ENCODE peak calls at places on chromosome 13, in four cellular contexts. P is endodermal cell, D is fibroblast of lung, A is stomach. L is an unnamed sample.

GRCh38 chr13:84439108-84439507 is 556.8 kb upstream of the SLITRK1 start:
- DNase-seq in A (no peak), D (peak; percentile 84), P (no peak), L (peak; percentile 17)

GRCh38 chr13:32246468-32246867 is 68.7 kb downstream of the ZAR1L start:
- DNase-seq in D (peak; percentile 67), P (peak; percentile 93), A (peak; percentile 68), L (peak; percentile 86)

GRCh38 chr13:20997301-20998061 is 63.9 kb downstream of the LATS2 start:
- DNase-seq in A (no peak), P (peak; percentile 51), D (peak; percentile 99), L (peak; percentile 97)

GRCh38 chr13:50421457-50422130 is 406.4 kb downstream of the KCNRG start:
- DNase-seq in P (no peak), A (no peak), D (peak; percentile 71), L (no peak)

GRCh38 chr13:114109646-114110045 is 22.8 kb downstream of the RASA3 start:
- DNase-seq in A (no peak), D (no peak), P (peak; percentile 53), L (peak; percentile 41)

GRCh38 chr13:114142640-114143490 is 10.4 kb upstream of the RASA3 start:
- DNase-seq in D (no peak), P (peak; percentile 64), A (peak; percentile 63), L (no peak)

GRCh38 chr13:76939215-76939614 is 9.1 kb upstream of the ACOD1 start:
- DNase-seq in A (no peak), D (peak; percentile 53), P (no peak), L (peak; percentile 32)

GRCh38 chr13:26749905-26750304 is 10.7 kb downstream of the GPR12 start:
- DNase-seq in A (no peak), D (no peak), P (no peak), L (no peak)

GRCh38 chr13:59562924-59563323 is 600.8 kb downstream of the DIAPH3 start:
- DNase-seq in D (no peak), A (no peak), P (no peak), L (no peak)

GRCh38 chr13:20336761-20337160 is 104.6 kb upstream of the GJB6 start:
- DNase-seq in D (no peak), P (peak; percentile 28), A (no peak), L (no peak)

GRCh38 chr13:37047032-37047431 is 12.5 kb downstream of the SUPT20H start:
- DNase-seq in P (no peak), D (no peak), A (no peak), L (no peak)

GRCh38 chr13:90800082-90800746 is 547.3 kb upstream of the MIR17HG start:
- DNase-seq in A (no peak), P (no peak), D (no peak), L (no peak)

GRCh38 chr13:82772802-82773201 is 1109.5 kb downstream of the SLITRK1 start:
- DNase-seq in P (no peak), A (no peak), D (peak; percentile 43), L (no peak)

GRCh38 chr13:40221460-40222201 is 444.8 kb downstream of the FOXO1 start:
- DNase-seq in D (peak; percentile 90), P (no peak), A (no peak), L (no peak)

GRCh38 chr13:91185294-91185863 is 162.1 kb upstream of the MIR17HG start:
- DNase-seq in P (no peak), A (no peak), D (peak; percentile 23), L (no peak)

GRCh38 chr13:114140131-114140908 is 7.9 kb upstream of the RASA3 start:
- DNase-seq in A (no peak), D (no peak), P (no peak), L (no peak)

GRCh38 chr13:52001120-52001731 is 10.0 kb downstream of the ATP7B start:
- DNase-seq in A (no peak), D (peak; percentile 39), P (peak; percentile 44), L (no peak)

GRCh38 chr13:74206061-74206561 is 71.9 kb upstream of the KLF12 start:
- DNase-seq in A (no peak), D (peak; percentile 96), P (no peak), L (no peak)

GRCh38 chr13:51000576-51001260 is 91.1 kb downstream of the RNASEH2B start:
- DNase-seq in A (no peak), D (peak; percentile 80), P (no peak), L (no peak)

GRCh38 chr13:40644838-40645620 is 21.4 kb downstream of the FOXO1 start:
- DNase-seq in P (peak; percentile 29), D (no peak), A (no peak), L (no peak)

GRCh38 chr13:45718992-45719391 is 16.9 kb downstream of the CBY2 start:
- DNase-seq in D (peak; percentile 44), A (no peak), P (no peak), L (peak; percentile 65)

GRCh38 chr13:79228972-79229371 is 177.1 kb downstream of the RBM26 start:
- DNase-seq in A (peak; percentile 32), D (no peak), P (no peak), L (no peak)

GRCh38 chr13:77042566-77043177 is 15.7 kb upstream of the FBXL3 start:
- DNase-seq in P (no peak), D (no peak), A (no peak), L (peak; percentile 14)

GRCh38 chr13:100398360-100398759 is 190.2 kb downstream of the GGACT start:
- DNase-seq in P (no peak), A (no peak), D (no peak), L (no peak)

GRCh38 chr13:52968074-52968700 is 60.4 kb upstream of the OLFM4 start:
- DNase-seq in D (peak; percentile 26), P (peak; percentile 97), A (peak; percentile 88), L (peak; percentile 85)

GRCh38 chr13:23468811-23469210 is 35.3 kb upstream of the SACS start:
- DNase-seq in A (no peak), P (no peak), D (no peak), L (no peak)

GRCh38 chr13:23467932-23468278 is 34.4 kb upstream of the SACS start:
- DNase-seq in P (no peak), D (no peak), A (no peak), L (no peak)

GRCh38 chr13:23469901-23470525 is 36.5 kb upstream of the SACS start:
- DNase-seq in A (no peak), D (peak; percentile 73), P (peak; percentile 59), L (no peak)

GRCh38 chr13:23466144-23467002 is 32.9 kb upstream of the SACS start:
- DNase-seq in A (peak; percentile 61), P (peak; percentile 90), D (peak; percentile 79), L (peak; percentile 89)

GRCh38 chr13:23467048-23467931 is 33.8 kb upstream of the SACS start:
- DNase-seq in D (no peak), P (peak; percentile 57), A (no peak), L (no peak)
- TF ChIP-seq CTCF in D (no peak), P (no peak), A (no peak), L (no peak)

DNA sequence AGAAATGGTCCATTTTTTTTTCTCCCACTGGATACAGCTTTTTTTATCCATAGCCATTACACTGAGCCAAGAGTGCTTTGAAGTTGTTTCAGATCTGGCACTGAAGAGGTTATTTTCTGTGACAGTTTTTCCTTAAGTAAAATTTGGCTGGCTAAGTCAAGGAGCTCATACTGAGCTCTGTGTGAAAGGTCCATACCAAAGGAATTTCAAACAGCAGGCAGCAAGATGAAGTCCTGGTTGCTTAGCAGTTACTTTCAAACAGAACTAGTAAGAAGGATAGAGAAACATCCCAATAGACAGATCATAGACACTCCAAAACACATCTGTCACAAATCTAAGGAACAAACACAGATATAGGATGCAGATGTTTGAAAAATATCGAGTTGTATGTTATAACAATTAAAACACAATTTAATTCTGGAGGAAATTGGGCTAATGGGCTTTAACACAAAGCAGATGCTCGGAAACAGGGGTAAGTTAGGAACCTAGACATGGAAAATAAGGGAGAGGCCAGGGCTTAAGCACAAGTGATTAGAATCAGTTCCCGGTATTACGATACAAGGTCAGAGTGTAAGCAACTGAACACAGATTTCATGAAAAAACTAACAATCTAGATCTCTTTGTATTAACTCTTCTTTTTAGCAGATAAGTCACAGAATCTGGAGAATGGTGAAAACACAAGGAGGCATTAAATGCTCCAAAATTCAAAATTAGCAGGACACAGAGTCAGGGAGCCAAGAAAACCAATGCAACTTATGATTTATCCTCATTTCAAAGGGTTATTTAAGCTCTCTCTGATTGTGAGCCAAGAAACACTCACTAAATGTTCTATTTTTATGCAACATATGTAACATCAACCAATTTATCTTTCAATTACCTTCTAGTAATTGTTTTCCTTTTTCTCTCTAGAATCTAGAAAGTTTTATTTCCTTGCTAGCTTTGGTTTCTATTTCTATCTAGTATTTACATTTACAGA is 1992.9 kb upstream of the PCDH20 start:
- DNase-seq in P (no peak), D (peak; percentile 38), A (no peak), L (no peak)
- H3K27ac ChIP-seq in P (peak overlapping the region; percentile 76), D (no peak overlapping the region), A (no peak overlapping the region), L (peak overlapping the region; percentile 16)

DNA sequence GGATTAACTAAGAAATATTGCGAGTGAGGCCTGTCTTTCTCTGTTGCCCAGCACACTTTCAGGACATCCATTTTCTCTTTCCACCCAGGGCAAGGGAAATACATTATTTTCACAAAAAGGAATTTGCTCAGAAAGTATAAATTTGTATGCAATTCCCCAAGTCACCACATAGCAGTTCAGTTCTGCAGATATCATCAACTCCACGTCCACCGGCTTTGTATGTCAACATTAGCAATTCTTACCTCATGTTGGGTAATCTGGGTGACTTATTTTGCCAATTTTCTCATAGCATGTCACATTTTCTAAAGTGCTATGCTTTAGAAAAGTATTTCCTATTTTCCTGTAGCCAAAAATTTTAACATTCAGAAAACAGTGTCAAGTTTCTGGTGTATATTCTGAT is 501.8 kb downstream of the EFNB2 start:
- DNase-seq in P (no peak), A (no peak), D (peak; percentile 63), L (no peak)
- TF ChIP-seq CTCF in P (peak; percentile 51), A (no peak), D (peak; percentile 33), L (peak; percentile 52)

GRCh38 chr13:97371486-97372109 is 62.4 kb upstream of the RAP2A start:
- DNase-seq in D (no peak), P (no peak), A (no peak), L (no peak)
- H3K27ac ChIP-seq in D (no peak overlapping the region), P (no peak overlapping the region), A (no peak overlapping the region), L (no peak overlapping the region)

GRCh38 chr13:110254751-110255553 is 52.0 kb downstream of the COL4A1 start:
- DNase-seq in A (no peak), D (no peak), P (no peak), L (no peak)
- TF ChIP-seq CTCF in A (no peak), D (no peak), P (no peak), L (no peak)

GRCh38 chr13:94454334-94454733 is 25.1 kb downstream of the DCT start:
- DNase-seq in A (no peak), D (no peak), P (no peak), L (no peak)
- H3K27ac ChIP-seq in A (no peak overlapping the region), D (no peak overlapping the region), P (no peak overlapping the region), L (no peak overlapping the region)

L was measured in osteoblast.